ENCODE peak calls at places on chromosome 3, in six cellular contexts. T is mesenchymal stem cell, W is neuronal stem cell, L is H9, D is H1, F is IMR-90. Q is an unnamed sample.

GRCh38 chr3:83224101-83224868 is 1462.8 kb upstream of the GBE1 start:
- DNase-seq in T (no peak), W (no peak), L (no peak), D (no peak), F (no peak), Q (no peak)

GRCh38 chr3:37321260-37321852 is 147.0 kb upstream of the LRRFIP2 start:
- DNase-seq in W (no peak), L (no peak), F (no peak), T (no peak), D (no peak), Q (no peak)

GRCh38 chr3:76651784-76652183 is 388.1 kb upstream of the ROBO2 start:
- DNase-seq in W (no peak), L (no peak), T (no peak), F (peak; percentile 6), D (no peak), Q (peak; percentile 78)

GRCh38 chr3:127953636-127954035 is 38.6 kb downstream of the KBTBD12 start:
- DNase-seq in F (peak; percentile 18), D (no peak), W (no peak), T (no peak), L (no peak), Q (no peak)

GRCh38 chr3:66705071-66705470 is 204.2 kb upstream of the LRIG1 start:
- DNase-seq in D (no peak), T (no peak), W (no peak), F (no peak), L (no peak), Q (no peak)

GRCh38 chr3:83971693-83972092 is 987.1 kb upstream of the CADM2 start:
- DNase-seq in T (no peak), L (no peak), W (no peak), D (no peak), F (no peak), Q (no peak)

GRCh38 chr3:58333206-58334012 is 717 bp downstream of the PXK start:
- DNase-seq in L (peak; percentile 63), F (no peak), T (no peak), D (no peak), W (peak; percentile 17), Q (peak; percentile 43)

GRCh38 chr3:116302087-116302747 is 143.1 kb downstream of the LSAMP start:
- DNase-seq in W (no peak), F (peak; percentile 41), L (no peak), T (peak; percentile 26), D (no peak), Q (no peak)

GRCh38 chr3:126570103-126570541 is 11.4 kb upstream of the C3orf22 start:
- DNase-seq in F (no peak), W (no peak), L (peak; percentile 41), T (no peak), D (no peak), Q (peak; percentile 45)

GRCh38 chr3:16888785-16889607 is 4.2 kb downstream of the PLCL2 start:
- DNase-seq in T (no peak), W (no peak), D (no peak), F (no peak), L (no peak), Q (no peak)

GRCh38 chr3:98482717-98483482 is 14.6 kb upstream of the OR5K2 start:
- DNase-seq in T (no peak), D (no peak), W (no peak), L (no peak), F (no peak), Q (peak; percentile 32)

GRCh38 chr3:32238027-32238815 is at the start of gene CMTM8:
- DNase-seq in D (no peak), F (no peak), W (peak; percentile 60), L (peak; percentile 84), T (peak; percentile 14), Q (peak; percentile 79)

GRCh38 chr3:113485161-113485609 is 29.8 kb downstream of the SPICE1 start:
- DNase-seq in D (no peak), L (no peak), F (no peak), T (no peak), W (no peak), Q (peak; percentile 4)

GRCh38 chr3:101964861-101965260 is 115.5 kb downstream of the NFKBIZ start:
- DNase-seq in F (peak; percentile 44), L (peak; percentile 29), W (no peak), D (no peak), T (no peak), Q (peak; percentile 7)

GRCh38 chr3:175386630-175387029 is 527.5 kb downstream of the NAALADL2 start:
- DNase-seq in W (no peak), L (no peak), T (peak; percentile 90), D (no peak), F (peak; percentile 95), Q (peak; percentile 61)

GRCh38 chr3:146598486-146598885 is 6.7 kb downstream of the PLSCR5 start:
- DNase-seq in L (no peak), D (no peak), F (no peak), W (no peak), T (no peak), Q (no peak)

GRCh38 chr3:4584537-4585249 is 91.5 kb downstream of the ITPR1 start:
- DNase-seq in F (peak; percentile 16), D (no peak), T (peak; percentile 31), L (no peak), W (no peak), Q (no peak)
- H3K9ac ChIP-seq in F (peak overlapping the region; percentile 94), D (no peak overlapping the region), T (peak overlapping the region; percentile 74), L (no peak overlapping the region), W (no peak overlapping the region), Q (no peak overlapping the region)

GRCh38 chr3:150742679-150743078 is 20.3 kb downstream of the SIAH2 start:
- DNase-seq in L (no peak), D (no peak), T (no peak), W (no peak), F (no peak), Q (no peak)
- H3K18ac ChIP-seq in L (no peak overlapping the region), D (no peak overlapping the region), T (no peak overlapping the region), W (no peak overlapping the region), F (no peak overlapping the region), Q (no peak overlapping the region)

GRCh38 chr3:114623420-114624046 is 329.7 kb downstream of the TIGIT start:
- DNase-seq in T (no peak), F (no peak), D (no peak), W (no peak), L (no peak), Q (no peak)
- H3K9ac ChIP-seq in T (peak overlapping the region; percentile 98), F (peak overlapping the region; percentile 82), D (no peak overlapping the region), W (no peak overlapping the region), L (no peak overlapping the region), Q (no peak overlapping the region)

GRCh38 chr3:14123308-14124222 is 1.1 kb downstream of the CHCHD4 start:
- DNase-seq in T (no peak), L (no peak), W (no peak), F (no peak), D (no peak), Q (no peak)
- H3K18ac ChIP-seq in T (peak overlapping the region; percentile 45), L (no peak overlapping the region), W (no peak overlapping the region), F (peak overlapping the region; percentile 61), D (peak overlapping the region; percentile 40), Q (no peak overlapping the region)

GRCh38 chr3:31081031-31081662 is 186.7 kb upstream of the GADL1 start:
- DNase-seq in F (no peak), D (no peak), L (no peak), W (no peak), T (no peak), Q (no peak)

GRCh38 chr3:31091748-31092147 is 197.3 kb upstream of the GADL1 start:
- DNase-seq in F (no peak), L (no peak), W (no peak), T (no peak), D (no peak), Q (peak; percentile 9)

GRCh38 chr3:31086698-31087097 is 192.2 kb upstream of the GADL1 start:
- DNase-seq in W (no peak), L (no peak), F (no peak), D (no peak), T (no peak), Q (no peak)
- H3K9ac ChIP-seq in W (no peak overlapping the region), L (no peak overlapping the region), F (no peak overlapping the region), D (no peak overlapping the region), T (no peak overlapping the region), Q (no peak overlapping the region)

GRCh38 chr3:134055661-134056060 is 25.9 kb upstream of the SLCO2A1 start:
- DNase-seq in W (no peak), D (no peak), L (no peak), F (no peak), T (no peak), Q (no peak)
- H3K18ac ChIP-seq in W (no peak overlapping the region), D (no peak overlapping the region), L (no peak overlapping the region), F (peak overlapping the region; percentile 42), T (no peak overlapping the region), Q (no peak overlapping the region)

GRCh38 chr3:13648060-13648743 is 99.3 kb downstream of the FBLN2 start:
- DNase-seq in F (peak; percentile 73), T (peak; percentile 71), W (peak; percentile 91), D (peak; percentile 84), L (peak; percentile 95), Q (peak; percentile 92)
- H3K9ac ChIP-seq in F (no peak overlapping the region), T (peak overlapping the region; percentile 64), W (no peak overlapping the region), D (peak overlapping the region; percentile 76), L (no peak overlapping the region), Q (peak overlapping the region; percentile 42)

DNA sequence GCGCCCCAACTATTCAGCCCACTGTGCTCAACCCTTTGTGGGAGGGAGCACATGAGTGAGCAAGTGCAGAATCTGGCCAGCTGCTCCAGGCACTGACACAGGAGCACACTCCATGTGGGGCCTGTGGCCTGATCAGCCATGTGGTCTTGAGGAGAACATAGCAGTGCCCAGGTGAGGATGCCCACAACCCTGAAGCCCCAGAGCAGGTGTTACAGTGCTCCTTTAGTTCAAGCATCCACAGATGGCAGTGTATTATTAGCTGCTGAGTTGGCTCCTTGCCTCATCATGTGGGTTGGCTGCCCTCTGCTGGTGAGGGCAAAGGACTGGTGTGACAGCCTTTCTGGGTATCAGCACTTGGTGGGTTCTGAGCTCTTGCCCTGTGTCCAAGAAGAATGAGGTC is 1588.2 kb downstream of the SI start:
- DNase-seq in F (no peak), T (peak; percentile 67), D (peak; percentile 51), W (peak; percentile 6), L (peak; percentile 85), Q (peak; percentile 85)
- H3K18ac ChIP-seq in F (no peak overlapping the region), T (no peak overlapping the region), D (no peak overlapping the region), W (no peak overlapping the region), L (no peak overlapping the region), Q (no peak overlapping the region)

Q was measured in mesendoderm.